ENCODE peak calls at places on chromosomes 11 and 22, in five cellular contexts. E, H, Q, D and W are unnamed samples.

GRCh38 chr11:1201395-1202153 is 21.3 kb upstream of the MUC5B start:
- DNase-seq in E (no peak), Q (no peak), D (no peak), H (no peak), W (no peak)

GRCh38 chr11:62602141-62603071 is 741 bp upstream of the MTA2 start:
- DNase-seq in H (peak; percentile 55), Q (peak; percentile 74), D (no peak), E (peak; percentile 61), W (no peak)

GRCh38 chr11:11000546-11001283 is 142.9 kb upstream of the ZBED5 start:
- DNase-seq in E (no peak), H (no peak), D (peak; percentile 6), Q (peak; percentile 47), W (no peak)

GRCh38 chr11:60840711-60841430 is 1.0 kb upstream of the CCDC86 start:
- DNase-seq in Q (peak; percentile 33), H (peak; percentile 30), D (no peak), E (no peak), W (peak; percentile 71)

GRCh38 chr11:15519124-15519791 is 404.5 kb downstream of the INSC start:
- DNase-seq in E (no peak), H (no peak), Q (no peak), D (no peak), W (no peak)

GRCh38 chr11:69250503-69251393 is 43.2 kb upstream of the MYEOV start:
- DNase-seq in H (no peak), E (no peak), D (no peak), Q (no peak), W (no peak)

GRCh38 chr11:118916842-118917388 is 8.8 kb downstream of the BCL9L start:
- DNase-seq in E (peak; percentile 75), D (no peak), H (no peak), Q (peak; percentile 55), W (no peak)

GRCh38 chr11:71352226-71352625 is 96.0 kb downstream of the DHCR7 start:
- DNase-seq in H (no peak), E (no peak), D (no peak), Q (no peak), W (no peak)

GRCh38 chr11:13152736-13153541 is 124.7 kb upstream of the BMAL1 start:
- DNase-seq in H (no peak), E (no peak), D (no peak), Q (no peak), W (no peak)

GRCh38 chr11:65043881-65044501 is 3.0 kb downstream of the SAC3D1 start:
- DNase-seq in H (no peak), D (peak; percentile 70), E (no peak), Q (peak; percentile 37), W (peak; percentile 69)

GRCh38 chr11:12540913-12541587 is 133.2 kb upstream of the TEAD1 start:
- DNase-seq in E (no peak), Q (no peak), H (no peak), D (no peak), W (peak; percentile 73)

GRCh38 chr11:87443707-87444106 is 406.0 kb downstream of the TMEM135 start:
- DNase-seq in H (no peak), E (no peak), Q (no peak), D (no peak), W (no peak)

DNA sequence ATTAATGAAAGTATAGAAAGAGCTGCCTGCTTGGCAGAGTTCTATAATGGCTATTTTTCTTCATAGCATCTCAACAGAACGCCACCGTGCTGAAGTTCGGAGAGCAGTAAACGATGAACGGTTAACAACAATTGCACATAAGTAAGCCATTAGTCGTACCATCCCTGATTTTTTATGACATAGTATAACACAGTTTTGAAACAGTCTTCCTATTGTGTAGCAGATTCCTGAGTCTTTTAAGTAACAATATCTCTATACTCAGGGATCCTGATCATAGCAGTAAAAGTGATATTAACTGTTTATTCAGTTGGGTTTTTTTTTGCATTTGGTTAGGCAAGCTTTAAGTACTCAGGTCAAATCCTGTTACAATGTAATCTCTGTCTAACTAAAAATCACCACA is 8.4 kb downstream of the EMSY start:
- DNase-seq in D (no peak), H (no peak), E (no peak), Q (peak; percentile 13), W (no peak)
- TF ChIP-seq POLR2A in D (no peak), H (no peak), E (no peak), Q (no peak), W (no peak)

DNA sequence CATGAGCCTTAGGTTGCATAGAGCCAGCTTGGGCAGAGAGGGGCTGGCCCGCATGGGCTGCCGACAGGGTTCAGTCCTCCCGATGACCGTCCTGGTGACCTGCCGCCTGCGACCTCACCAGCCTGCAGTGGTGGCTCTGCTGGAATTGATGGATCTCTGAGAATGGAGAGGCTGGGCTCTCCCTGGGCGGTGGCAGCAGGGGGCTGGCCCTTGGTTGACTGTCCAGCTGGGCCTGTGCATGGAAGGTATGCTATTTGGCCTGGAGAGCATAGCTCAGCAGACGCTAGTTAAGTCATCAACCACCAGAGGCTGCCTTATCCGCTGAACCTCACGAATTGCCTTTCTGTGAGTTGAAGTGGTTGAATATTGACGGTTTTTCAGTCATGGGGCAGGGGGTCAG is 19.7 kb downstream of the GRAMD4 start:
- DNase-seq in D (no peak), Q (no peak), H (no peak), E (no peak), W (no peak)
- TF ChIP-seq POLR2A in D (no peak), Q (no peak), H (no peak), E (no peak), W (no peak)

GRCh38 chr11:95789506-95790122 is at the start of gene FAM76B:
- DNase-seq in E (peak; percentile 98), H (peak; percentile 91), D (peak; percentile 100), Q (peak; percentile 97), W (peak; percentile 65)

GRCh38 chr11:95791385-95792033 is 1.2 kb downstream of the CEP57 start:
- DNase-seq in Q (no peak), D (no peak), E (no peak), H (no peak), W (no peak)

GRCh38 chr11:95788921-95789505 is 569 bp downstream of the FAM76B start:
- DNase-seq in Q (peak; percentile 13), H (no peak), D (peak; percentile 66), E (peak; percentile 6), W (peak; percentile 3)

GRCh38 chr11:95790933-95791247 is 592 bp downstream of the CEP57 start:
- DNase-seq in Q (peak; percentile 72), H (peak; percentile 55), D (peak; percentile 87), E (peak; percentile 64), W (peak; percentile 3)

GRCh38 chr11:95790123-95790932 is at the start of gene CEP57:
- DNase-seq in D (peak; percentile 99), E (peak; percentile 97), Q (peak; percentile 97), H (peak; percentile 90), W (peak; percentile 49)
- TF ChIP-seq POLR2A in D (peak; percentile 97), E (peak; percentile 82), Q (peak; percentile 55), H (no peak), W (peak; percentile 24)

GRCh38 chr11:66744485-66745355 is 15.7 kb upstream of the SPTBN2 start:
- DNase-seq in H (peak; percentile 60), E (peak; percentile 86), Q (peak; percentile 91), D (peak; percentile 80), W (peak; percentile 93)
- TF ChIP-seq POLR2A in H (no peak), E (peak; percentile 55), Q (peak; percentile 72), D (peak; percentile 89), W (peak; percentile 64)